ENCODE peak calls at places on chromosome 4, in six cellular contexts. M, P, E, W, K and B are unnamed samples.

GRCh38 chr4:36414248-36414647 is 132.8 kb downstream of the DTHD1 start:
- DNase-seq in P (no peak), W (no peak), M (peak; percentile 18), E (peak; percentile 25), K (no peak), B (peak; percentile 43)

GRCh38 chr4:134070174-134070573 is 131.4 kb downstream of the PABPC4L start:
- DNase-seq in K (no peak), E (no peak), P (no peak), M (no peak), W (no peak), B (no peak)

GRCh38 chr4:95209942-95210341 is 338.8 kb downstream of the UNC5C start:
- DNase-seq in P (no peak), K (no peak), E (no peak), W (no peak), M (no peak), B (no peak)

GRCh38 chr4:102445213-102445612 is 55.9 kb upstream of the NFKB1 start:
- DNase-seq in W (no peak), K (no peak), P (no peak), E (no peak), M (no peak), B (no peak)

GRCh38 chr4:2389691-2390090 is 28.8 kb downstream of the ZFYVE28 start:
- DNase-seq in K (no peak), M (no peak), P (no peak), E (no peak), W (no peak), B (no peak)

GRCh38 chr4:138959421-138959820 is 56.2 kb upstream of the NOCT start:
- DNase-seq in M (no peak), W (no peak), E (no peak), P (no peak), K (no peak), B (no peak)

GRCh38 chr4:60344908-60345307 is 855.2 kb upstream of the ADGRL3 start:
- DNase-seq in E (no peak), K (no peak), P (no peak), W (peak; percentile 78), M (peak; percentile 39), B (peak; percentile 15)

GRCh38 chr4:38106301-38106700 is 146.1 kb downstream of the PTTG2 start:
- DNase-seq in K (no peak), P (no peak), M (no peak), W (no peak), E (no peak), B (no peak)

GRCh38 chr4:111693754-111694153 is 451.5 kb upstream of the FAM241A start:
- DNase-seq in W (no peak), M (no peak), E (no peak), K (no peak), P (no peak), B (no peak)

GRCh38 chr4:185469539-185470154 is 1.9 kb downstream of the CCDC110 start:
- DNase-seq in E (no peak), W (no peak), P (no peak), K (peak; percentile 44), M (no peak), B (no peak)

GRCh38 chr4:89640620-89641366 is 196.2 kb downstream of the SNCA start:
- DNase-seq in P (no peak), W (no peak), K (peak; percentile 95), E (peak; percentile 96), M (peak; percentile 10), B (peak; percentile 64)

GRCh38 chr4:870951-871350 is 45.0 kb upstream of the CPLX1 start:
- DNase-seq in P (no peak), M (no peak), K (no peak), E (no peak), W (no peak), B (no peak)

GRCh38 chr4:67035501-67035900 is 509.8 kb downstream of the CENPC start:
- DNase-seq in E (no peak), K (no peak), P (no peak), W (no peak), M (peak; percentile 98), B (peak; percentile 86)

GRCh38 chr4:87498446-87498900 is 30.7 kb downstream of the SPARCL1 start:
- DNase-seq in W (no peak), M (no peak), P (no peak), K (no peak), E (no peak), B (no peak)

GRCh38 chr4:2251073-2251794 is 9.3 kb upstream of the HAUS3 start:
- DNase-seq in M (no peak), K (peak; percentile 42), E (no peak), P (no peak), W (no peak), B (no peak)

GRCh38 chr4:94483895-94484294 is 32.2 kb downstream of the PDLIM5 start:
- DNase-seq in E (no peak), K (no peak), P (no peak), W (no peak), M (no peak), B (no peak)

GRCh38 chr4:21181716-21182115 is 481.5 kb downstream of the PACRGL start:
- DNase-seq in M (no peak), W (no peak), E (no peak), K (no peak), P (no peak), B (no peak)

GRCh38 chr4:81786063-81786763 is 314.5 kb upstream of the RASGEF1B start:
- DNase-seq in W (no peak), P (no peak), K (no peak), M (no peak), E (no peak), B (no peak)

GRCh38 chr4:7761720-7762119 is 177.9 kb downstream of the AFAP1 start:
- DNase-seq in M (peak; percentile 27), E (peak; percentile 87), K (peak; percentile 92), W (peak; percentile 89), P (no peak), B (peak; percentile 51)

GRCh38 chr4:105709081-105709450 is 482 bp downstream of the GSTCD start:
- DNase-seq in M (peak; percentile 8), W (no peak), E (peak; percentile 59), K (no peak), P (no peak), B (peak; percentile 45)

GRCh38 chr4:8904666-8905065 is 33.0 kb upstream of the HMX1 start:
- DNase-seq in P (no peak), E (no peak), W (peak; percentile 10), M (no peak), K (peak; percentile 28), B (no peak)

GRCh38 chr4:177041356-177041755 is 248.6 kb upstream of the VEGFC start:
- DNase-seq in E (no peak), P (no peak), K (no peak), W (no peak), M (no peak), B (no peak)

GRCh38 chr4:4780634-4781287 is 78.7 kb upstream of the MSX1 start:
- DNase-seq in W (no peak), M (peak; percentile 13), P (no peak), E (no peak), K (no peak), B (peak; percentile 17)

GRCh38 chr4:78480286-78480685 is 71.3 kb upstream of the ANXA3 start:
- DNase-seq in E (no peak), K (no peak), W (no peak), M (no peak), P (no peak), B (no peak)

GRCh38 chr4:177964061-177964460 is 521.8 kb upstream of the AGA start:
- DNase-seq in E (no peak), M (peak; percentile 75), P (no peak), K (no peak), W (no peak), B (peak; percentile 27)

GRCh38 chr4:519885-520595 is 21.0 kb downstream of the PIGG start:
- DNase-seq in W (no peak), P (no peak), E (no peak), K (no peak), M (no peak), B (peak; percentile 72)

GRCh38 chr4:99887837-99888236 is 6.4 kb downstream of the LAMTOR3 start:
- DNase-seq in K (no peak), M (no peak), P (no peak), W (no peak), E (no peak), B (no peak)

DNA sequence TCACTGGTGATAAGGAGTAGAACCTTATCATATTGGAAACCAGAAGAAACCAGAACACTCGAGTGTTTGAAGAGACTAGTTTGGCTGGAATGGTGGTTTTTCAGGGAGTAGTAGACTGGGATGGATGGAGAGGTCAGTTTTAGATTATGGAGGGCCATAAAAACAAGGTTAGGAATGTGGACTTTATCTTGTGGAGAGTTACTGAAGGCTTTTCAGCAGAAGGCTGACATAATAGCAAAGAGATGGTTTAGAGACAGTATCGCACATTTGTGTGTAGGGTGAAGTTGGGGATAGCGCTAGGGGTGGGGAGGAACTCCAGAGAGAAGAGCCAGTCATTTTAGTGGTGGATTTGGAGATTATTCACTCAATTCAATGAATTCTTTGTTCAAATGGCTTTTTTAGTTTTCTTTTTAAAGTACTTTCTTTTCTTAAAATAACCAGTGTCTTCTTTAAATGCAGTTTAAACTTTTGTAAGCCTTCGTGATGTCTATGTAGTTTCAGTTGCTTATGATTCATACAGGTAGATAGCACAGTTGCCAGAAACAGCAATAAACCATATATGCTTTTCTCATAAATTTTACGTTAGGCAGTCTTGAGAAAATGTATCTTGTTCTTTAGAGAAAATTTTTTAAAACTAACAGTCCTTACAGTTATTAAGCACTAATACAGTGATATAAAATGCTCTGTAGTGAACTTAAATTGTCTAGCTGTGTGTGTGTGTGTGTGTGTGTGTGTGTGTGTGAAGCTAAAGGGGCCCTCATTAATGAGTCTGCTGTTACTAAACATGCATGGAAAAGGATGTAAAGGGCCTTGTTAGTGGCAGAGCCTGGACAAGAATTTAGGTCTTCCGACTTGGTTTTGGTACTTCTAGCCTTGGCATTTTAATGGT is 3.8 kb downstream of the ARHGAP10 start:
- DNase-seq in E (no peak), P (no peak), M (peak; percentile 43), K (no peak), W (no peak), B (no peak)
- H3K4me3 ChIP-seq in E (no peak overlapping the region), P (no peak overlapping the region), M (peak overlapping the region; percentile 33), K (no peak overlapping the region), W (peak overlapping the region; percentile 91), B (no peak overlapping the region)

DNA sequence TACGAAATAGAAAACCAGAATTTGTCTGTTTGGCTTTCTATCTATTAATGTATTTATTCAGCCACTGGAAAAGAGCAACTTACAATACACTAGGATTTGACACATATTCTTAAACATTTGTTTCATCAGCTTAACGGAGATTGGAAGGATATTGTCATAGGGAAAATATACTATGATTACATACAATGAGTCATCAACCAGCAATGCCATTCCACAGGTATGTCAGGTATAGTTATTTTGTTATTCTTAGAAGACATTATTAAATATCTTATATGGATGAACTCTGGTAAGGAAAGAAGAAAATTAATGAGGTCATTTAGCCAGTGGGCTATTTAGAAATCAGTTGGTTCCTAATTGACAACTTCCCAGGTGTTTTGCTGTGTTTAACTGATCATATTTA is 926.6 kb downstream of the STIM2 start:
- DNase-seq in M (peak; percentile 91), E (no peak), P (no peak), K (no peak), W (no peak), B (peak; percentile 90)
- TF ChIP-seq CTCF in M (no peak), E (no peak), P (no peak), K (no peak), W (no peak), B (no peak)

GRCh38 chr4:39883645-39884044 is 94.1 kb downstream of the PDS5A start:
- DNase-seq in K (no peak), E (no peak), W (no peak), M (no peak), P (no peak), B (peak; percentile 38)
- H3K4me3 ChIP-seq in K (no peak overlapping the region), E (no peak overlapping the region), W (no peak overlapping the region), M (no peak overlapping the region), P (no peak overlapping the region), B (no peak overlapping the region)

GRCh38 chr4:24472514-24473308 is 111.6 kb downstream of the DHX15 start:
- DNase-seq in W (peak; percentile 86), E (peak; percentile 93), M (peak; percentile 65), P (no peak), K (peak; percentile 95), B (peak; percentile 73)
- TF ChIP-seq CTCF in W (peak; percentile 60), E (peak; percentile 80), M (peak; percentile 63), P (no peak), K (peak; percentile 92), B (peak; percentile 33)